ENCODE peak calls at places on chromosomes 1 and 21, in four cellular contexts. G is K562, W is WTC11, O is HepG2. V is an unnamed sample.

GRCh38 chr1:228341450-228341813 is 65.2 kb downstream of the TRIM11 start:
- DNase-seq in G (no peak), W (no peak), O (no peak), V (no peak)

GRCh38 chr1:199135901-199136300 is 497.1 kb downstream of the PTPRC start:
- DNase-seq in G (no peak), W (no peak), O (no peak), V (no peak)

GRCh38 chr1:55127827-55128343 is 87.3 kb downstream of the USP24 start:
- DNase-seq in G (no peak), W (no peak), O (no peak), V (no peak)

GRCh38 chr1:15459771-15460719 is 3.5 kb downstream of the CELA2A start:
- DNase-seq in G (no peak), W (no peak), O (no peak), V (peak)

GRCh38 chr1:84506729-84507453 is 510 bp upstream of the GNG5 start:
- DNase-seq in G (peak), W (no peak), O (no peak), V (peak)

GRCh38 chr1:155050560-155051341 is at the start of gene ADAM15:
- DNase-seq in G (peak), W (peak), O (peak), V (peak)

GRCh38 chr1:15236226-15237145 is 10.5 kb upstream of the FHAD1 start:
- DNase-seq in G (peak), W (no peak), O (no peak), V (no peak)

GRCh38 chr1:189904509-189904908 is 573.2 kb downstream of the BRINP3 start:
- DNase-seq in G (no peak), W (no peak), O (no peak), V (no peak)

GRCh38 chr1:243605604-243606003 is 244.4 kb downstream of the AKT3 start:
- DNase-seq in G (no peak), W (no peak), O (no peak), V (no peak)

GRCh38 chr1:110159160-110159559 is 8.9 kb downstream of the SLC6A17 start:
- DNase-seq in G (no peak), W (no peak), O (no peak), V (no peak)

GRCh38 chr1:17856496-17857108 is 101.5 kb downstream of the ACTL8 start:
- DNase-seq in G (no peak), W (no peak), O (no peak), V (no peak)

GRCh38 chr1:89657886-89658285 is 25.0 kb downstream of the LRRC8C start:
- DNase-seq in G (no peak), W (no peak), O (no peak), V (no peak)

GRCh38 chr1:168138134-168138533 is 1.4 kb upstream of the GPR161 start:
- DNase-seq in G (no peak), W (no peak), O (no peak), V (no peak)

GRCh38 chr1:110118636-110119396 is 6.6 kb downstream of the UBL4B start:
- DNase-seq in G (no peak), W (no peak), O (no peak), V (no peak)

GRCh38 chr21:45209046-45209445 is 78.6 kb downstream of the POFUT2 start:
- DNase-seq in G (no peak), W (no peak), O (no peak), V (no peak)

DNA sequence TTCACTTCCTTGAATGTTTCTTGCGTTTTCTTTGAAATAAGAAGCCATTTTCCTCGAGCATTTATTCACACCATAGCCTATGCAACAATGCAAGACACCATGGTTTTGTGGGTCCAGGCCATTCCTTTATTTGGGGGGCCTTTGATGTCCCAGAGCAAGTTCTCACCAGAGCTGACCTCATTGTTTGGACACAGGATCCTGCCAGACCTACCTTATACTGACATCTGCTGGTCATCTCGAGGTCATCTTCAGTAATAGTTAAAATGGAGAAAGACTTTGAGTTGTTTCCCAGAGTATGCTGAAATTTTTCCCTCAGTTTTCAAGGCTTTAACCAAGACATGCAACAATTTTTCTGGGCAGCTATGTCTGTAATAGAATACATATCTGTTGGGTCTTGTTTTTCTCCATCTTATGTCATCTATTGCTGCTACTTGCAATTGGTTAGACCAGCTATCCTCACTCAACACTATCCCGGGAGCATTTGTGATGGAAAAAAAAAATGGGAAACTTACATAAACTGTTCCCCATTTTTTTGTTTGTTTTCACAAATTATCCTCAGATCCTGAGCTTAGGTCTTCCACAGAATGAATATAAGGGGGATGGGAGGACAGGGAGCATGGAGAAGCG is 34.0 kb upstream of the BACE2 start:
- DNase-seq in G (peak), W (no peak), O (peak), V (peak)
- TF ChIP-seq FOXJ3 in G (no peak), W (no peak), O (no peak), V (no peak)

GRCh38 chr1:39690225-39690624 is 1.0 kb downstream of the HPCAL4 start:
- DNase-seq in G (no peak), W (no peak), O (no peak), V (no peak)

GRCh38 chr1:39687243-39687642 is 4.0 kb downstream of the HPCAL4 start:
- DNase-seq in G (no peak), W (no peak), O (no peak), V (no peak)

GRCh38 chr1:39689635-39690034 is 1.6 kb downstream of the HPCAL4 start:
- DNase-seq in G (no peak), W (no peak), O (no peak), V (peak)

GRCh38 chr1:39689214-39689613 is 2.0 kb downstream of the HPCAL4 start:
- DNase-seq in G (no peak), W (no peak), O (no peak), V (no peak)

GRCh38 chr1:39688706-39689105 is 2.5 kb downstream of the HPCAL4 start:
- DNase-seq in G (no peak), W (no peak), O (no peak), V (no peak)
- TF ChIP-seq FOXJ3 in G (no peak), W (no peak), O (no peak), V (no peak)

GRCh38 chr1:29511436-29511835 is 275.1 kb downstream of the PTPRU start:
- DNase-seq in G (no peak), W (no peak), O (no peak), V (no peak)

GRCh38 chr1:29515188-29515955 is 279.1 kb downstream of the PTPRU start:
- DNase-seq in G (no peak), W (no peak), O (no peak), V (peak)

GRCh38 chr1:29516063-29516820 is 279.9 kb downstream of the PTPRU start:
- DNase-seq in G (no peak), W (peak), O (no peak), V (no peak)

GRCh38 chr1:29514361-29515187 is 278.3 kb downstream of the PTPRU start:
- DNase-seq in G (no peak), W (no peak), O (no peak), V (peak)

DNA sequence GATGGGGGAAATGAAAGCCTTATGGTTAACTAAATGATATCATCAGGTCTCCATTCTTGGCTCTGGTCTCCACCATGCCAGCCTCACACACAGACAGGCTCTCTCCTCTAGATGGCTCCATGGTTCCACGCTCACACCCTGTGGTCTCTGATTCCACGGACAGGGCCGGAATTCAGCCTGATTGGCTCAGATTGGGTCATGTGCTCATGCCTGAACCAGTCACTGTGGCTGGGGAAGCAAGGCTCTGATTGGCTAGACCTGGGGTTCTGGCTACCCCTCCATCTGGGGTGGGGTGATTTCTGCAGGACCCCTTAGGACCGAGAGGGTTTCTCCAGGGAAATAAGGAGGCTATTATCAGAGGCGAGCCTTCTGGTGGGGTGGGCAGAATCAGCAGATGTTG is 277.0 kb downstream of the PTPRU start:
- DNase-seq in G (peak), W (peak), O (peak), V (peak)
- TF ChIP-seq FOXJ3 in G (no peak), W (no peak), O (no peak), V (no peak)

GRCh38 chr1:6601865-6602668 is 602 bp downstream of the KLHL21 start:
- DNase-seq in G (peak), W (peak), O (no peak), V (peak)
- TF ChIP-seq FOXJ3 in G (no peak), W (no peak), O (no peak), V (no peak)

GRCh38 chr1:2969870-2970291 is 51.4 kb upstream of the ACTRT2 start:
- DNase-seq in G (no peak), W (no peak), O (no peak), V (no peak)

GRCh38 chr1:2969011-2969869 is 52.0 kb upstream of the ACTRT2 start:
- DNase-seq in G (no peak), W (no peak), O (no peak), V (no peak)

GRCh38 chr1:2967881-2968280 is 53.4 kb upstream of the ACTRT2 start:
- DNase-seq in G (no peak), W (no peak), O (no peak), V (no peak)

GRCh38 chr1:2966940-2967725 is 54.1 kb upstream of the ACTRT2 start:
- DNase-seq in G (no peak), W (no peak), O (no peak), V (no peak)

GRCh38 chr1:2968471-2968881 is 52.8 kb upstream of the ACTRT2 start:
- DNase-seq in G (no peak), W (no peak), O (peak), V (no peak)
- TF ChIP-seq FOXJ3 in G (no peak), W (no peak), O (no peak), V (no peak)

DNA sequence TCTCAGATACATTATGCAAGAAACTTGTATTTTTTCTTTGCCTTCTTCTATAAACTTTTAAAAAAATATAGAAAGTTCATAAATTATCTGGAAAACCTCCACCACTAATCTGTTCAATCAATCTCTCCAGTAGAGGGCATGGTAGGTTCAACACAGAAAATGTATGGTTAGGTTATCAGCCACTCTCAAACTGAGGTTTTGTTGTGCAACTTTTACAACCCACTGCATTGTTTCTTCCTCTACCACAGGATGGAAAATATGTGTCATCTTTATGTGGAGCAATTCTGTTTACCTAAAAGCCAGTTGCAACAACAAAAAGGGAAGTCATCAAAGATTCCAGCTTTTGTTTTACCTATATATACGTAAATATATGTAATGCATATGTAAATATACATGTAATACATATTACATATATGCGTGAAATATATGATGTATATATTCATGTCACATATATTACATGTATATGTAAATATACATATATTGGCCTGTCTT is 3.0 kb upstream of the RGS2 start:
- DNase-seq in G (peak), W (no peak), O (peak), V (peak)
- TF ChIP-seq FOXJ3 in G (no peak), W (no peak), O (no peak), V (no peak)

DNA sequence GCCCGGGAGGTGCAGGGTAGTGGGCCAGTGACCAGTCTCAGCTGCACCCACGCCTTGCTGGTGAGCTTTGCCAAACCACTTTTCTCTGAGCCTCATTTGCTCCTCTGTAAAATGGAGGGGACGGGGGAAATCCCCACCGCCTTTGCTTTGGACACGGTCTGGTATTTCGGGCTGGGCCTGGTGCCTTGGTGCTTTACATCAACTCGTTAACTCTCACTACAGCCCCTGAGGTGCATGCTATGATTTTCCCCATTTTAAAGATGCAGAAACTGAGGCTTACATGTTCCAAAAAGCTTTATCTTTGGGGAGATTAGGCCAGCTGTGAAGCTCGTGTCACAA is 116.1 kb upstream of the RUNX3 start:
- DNase-seq in G (no peak), W (no peak), O (no peak), V (no peak)
- TF ChIP-seq FOXJ3 in G (no peak), W (no peak), O (no peak), V (no peak)

DNA sequence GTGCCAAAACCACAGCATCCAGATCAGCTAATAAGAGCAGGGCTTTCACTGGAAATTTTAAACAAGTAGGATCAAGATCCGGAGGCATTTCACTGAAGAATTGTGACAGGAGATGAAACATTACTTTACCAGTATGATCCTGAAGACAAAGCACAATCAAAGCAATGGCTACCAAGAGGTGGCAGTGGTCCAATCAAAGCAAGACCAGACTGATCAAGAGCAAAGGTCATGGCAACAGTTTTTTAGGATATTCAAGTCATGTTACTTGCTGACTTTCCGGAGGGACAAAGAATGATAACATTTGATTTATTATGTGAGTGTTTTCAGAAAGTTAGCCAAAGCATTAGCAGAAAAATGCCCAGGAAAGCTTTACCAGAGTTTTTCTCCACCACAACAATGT is 8.2 kb downstream of the ZSWIM5 start:
- DNase-seq in G (no peak), W (no peak), O (peak), V (no peak)
- TF ChIP-seq FOXJ3 in G (no peak), W (no peak), O (no peak), V (no peak)

DNA sequence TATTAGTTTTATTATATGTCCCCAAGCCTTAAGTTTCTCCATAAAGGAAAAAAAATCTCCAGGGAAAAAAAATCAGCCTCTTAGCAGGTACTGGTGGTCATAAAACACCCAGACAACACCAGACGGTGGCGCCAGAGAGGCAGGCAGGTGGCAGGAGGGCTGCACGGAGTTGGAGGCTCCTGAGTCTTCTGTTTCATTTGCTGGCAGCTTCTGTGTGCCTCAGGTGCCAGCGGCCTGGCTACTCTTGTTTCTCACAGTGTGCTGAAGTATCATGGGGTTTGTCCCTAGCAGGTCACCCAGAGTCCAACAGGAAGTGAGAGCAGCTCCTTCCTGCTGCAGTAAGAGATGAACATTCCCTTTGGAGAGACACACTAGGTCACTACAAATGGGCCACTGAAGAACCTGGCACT is 123.3 kb upstream of the GADD45A start:
- DNase-seq in G (peak), W (peak), O (peak), V (peak)
- TF ChIP-seq FOXJ3 in G (no peak), W (no peak), O (no peak), V (no peak)

DNA sequence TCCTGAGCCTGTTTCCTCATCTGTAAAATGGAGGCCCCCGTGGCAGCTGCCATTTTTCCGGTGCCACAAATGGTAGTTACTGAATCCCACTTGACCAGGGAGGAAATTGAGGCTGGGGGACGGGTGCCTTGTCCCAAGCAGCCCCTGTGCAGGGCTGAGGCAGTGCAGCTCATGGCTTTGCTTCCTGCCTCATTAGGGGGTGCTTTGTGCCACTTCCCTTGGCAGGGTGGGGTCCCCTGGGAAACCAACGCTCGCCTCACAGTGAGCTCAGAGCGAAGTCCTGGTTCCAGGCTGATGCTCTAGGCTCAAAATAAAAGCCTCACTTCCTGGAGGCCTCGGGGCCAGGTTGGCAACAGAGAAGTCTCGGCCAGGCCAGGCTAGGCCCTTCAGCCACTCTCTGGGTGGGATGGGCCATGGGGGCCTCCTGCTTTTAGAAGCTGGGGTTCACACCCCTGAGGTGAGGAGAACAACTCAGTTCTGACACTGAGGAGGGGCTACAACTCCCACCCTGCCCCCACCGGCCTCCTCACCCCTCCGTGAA is 6.8 kb downstream of the LAPTM5 start:
- DNase-seq in G (no peak), W (no peak), O (no peak), V (no peak)
- TF ChIP-seq FOXJ3 in G (no peak), W (no peak), O (no peak), V (no peak)

V was measured in SK-N-SH.